ENCODE peak calls at places on chromosomes 2 and 18, in five cellular contexts. E is endothelial cell; W is neural crest cell; C is LNCaP clone FGC; M is CD8-positive, alpha-beta T cell. Q is an unnamed sample.

GRCh38 chr2:213202006-213202405 is 50.6 kb upstream of the IKZF2 start:
- DNase-seq in M (no peak), E (no peak), C (no peak), W (no peak), Q (no peak)

GRCh38 chr2:178070824-178071223 is 1.8 kb downstream of the PDE11A start:
- DNase-seq in E (no peak), M (no peak), C (no peak), W (no peak), Q (no peak)

GRCh38 chr18:79489048-79489899 is 93.5 kb downstream of the NFATC1 start:
- DNase-seq in E (no peak), W (no peak), M (no peak), C (no peak), Q (no peak)

GRCh38 chr2:29921560-29921915 is at the start of gene ALK:
- DNase-seq in C (peak), E (peak), W (peak), M (no peak), Q (peak)

GRCh38 chr18:61980355-61980754 is 87.5 kb upstream of the RNF152 start:
- DNase-seq in C (no peak), E (no peak), W (no peak), M (no peak), Q (no peak)

GRCh38 chr2:197929886-197930227 is 125.5 kb downstream of the PLCL1 start:
- DNase-seq in C (no peak), M (no peak), W (no peak), E (no peak), Q (no peak)

GRCh38 chr18:3966985-3967856 is 487.9 kb downstream of the DLGAP1 start:
- DNase-seq in E (no peak), W (no peak), C (no peak), M (no peak), Q (no peak)

GRCh38 chr18:79048245-79048632 is 21.0 kb upstream of the ATP9B start:
- DNase-seq in W (no peak), C (no peak), M (no peak), E (no peak), Q (no peak)

GRCh38 chr2:189880429-189880828 is 96.2 kb downstream of the PMS1 start:
- DNase-seq in E (no peak), M (no peak), C (no peak), W (no peak), Q (no peak)

GRCh38 chr2:241863021-241863954 is 4.6 kb upstream of the PDCD1 start:
- DNase-seq in C (no peak), M (no peak), E (no peak), W (no peak), Q (no peak)

GRCh38 chr2:210189452-210190143 is 18.4 kb upstream of the KANSL1L start:
- DNase-seq in W (no peak), C (no peak), E (no peak), M (no peak), Q (no peak)

GRCh38 chr2:14750433-14750832 is 117.9 kb downstream of the LRATD1 start:
- DNase-seq in M (no peak), C (no peak), W (no peak), E (no peak), Q (no peak)

GRCh38 chr18:13583567-13584245 is 142.7 kb downstream of the FAM210A start:
- DNase-seq in W (no peak), E (no peak), M (no peak), C (no peak), Q (no peak)

GRCh38 chr18:22223263-22223960 is 54.0 kb downstream of the GATA6 start:
- DNase-seq in W (no peak), C (no peak), E (no peak), M (no peak), Q (no peak)

GRCh38 chr2:124877065-124877671 is 852.1 kb downstream of the CNTNAP5 start:
- DNase-seq in C (no peak), M (no peak), W (no peak), E (no peak), Q (no peak)

GRCh38 chr2:222076978-222077690 is 221.7 kb downstream of the PAX3 start:
- DNase-seq in W (no peak), M (no peak), C (no peak), E (no peak), Q (no peak)
- TF ChIP-seq CTCF in W (no peak), M (no peak), C (no peak), E (no peak), Q (no peak)

GRCh38 chr2:128323501-128323931 is 4.8 kb upstream of the HS6ST1 start:
- DNase-seq in W (no peak), M (peak), E (no peak), C (no peak), Q (no peak)

GRCh38 chr2:128325665-128326181 is 7.1 kb upstream of the HS6ST1 start:
- DNase-seq in M (peak), E (no peak), C (no peak), W (no peak), Q (no peak)

GRCh38 chr2:128324897-128325410 is 6.3 kb upstream of the HS6ST1 start:
- DNase-seq in E (no peak), C (no peak), W (no peak), M (peak), Q (no peak)

GRCh38 chr2:128322651-128323491 is 4.2 kb upstream of the HS6ST1 start:
- DNase-seq in E (no peak), M (peak), C (no peak), W (no peak), Q (no peak)

DNA sequence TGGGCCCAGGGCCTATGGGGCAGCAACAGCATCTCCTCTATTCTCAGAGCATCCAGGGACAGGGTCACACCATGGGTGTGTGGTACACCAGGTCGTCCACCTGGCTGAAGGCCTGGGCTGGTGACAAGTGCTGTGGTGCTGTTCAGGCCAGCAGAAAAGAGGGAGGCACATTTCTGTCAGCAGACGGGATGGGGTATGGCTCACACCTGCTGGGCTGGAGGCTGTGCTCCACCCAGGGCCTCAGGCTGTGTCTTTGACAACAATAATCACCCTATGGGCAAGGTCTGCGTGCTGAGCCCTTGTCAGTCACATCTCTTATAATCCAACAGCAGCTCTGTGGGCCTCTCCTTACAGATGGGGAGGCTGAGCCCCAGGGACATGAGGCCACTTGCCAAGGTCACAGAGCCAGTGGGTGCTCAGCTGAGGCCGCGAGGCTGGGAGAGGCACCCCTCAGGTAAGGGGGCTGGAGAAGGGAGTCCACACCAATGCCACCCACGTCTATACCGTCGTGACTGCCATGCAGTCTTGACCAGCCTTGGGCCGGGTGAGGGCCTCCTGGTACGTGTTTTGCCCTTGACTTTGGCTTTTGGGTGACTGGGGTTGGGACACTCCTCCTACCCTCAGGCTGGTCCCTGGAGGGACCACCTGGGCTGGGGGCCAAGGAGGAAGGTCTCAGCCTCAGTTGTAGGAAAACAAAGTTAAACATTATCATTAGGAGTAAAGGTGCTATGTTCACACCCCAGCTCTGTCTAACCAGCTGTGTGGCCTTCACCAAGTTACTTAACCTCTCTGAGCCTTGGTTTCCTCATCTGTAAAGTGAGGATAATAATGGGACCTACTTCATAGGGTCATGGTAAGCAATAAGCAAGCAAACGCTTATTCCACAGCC is 5.6 kb upstream of the HS6ST1 start:
- DNase-seq in E (no peak), M (peak), W (no peak), C (no peak), Q (no peak)
- TF ChIP-seq CTCF in E (no peak), M (no peak), W (no peak), C (no peak), Q (no peak)

DNA sequence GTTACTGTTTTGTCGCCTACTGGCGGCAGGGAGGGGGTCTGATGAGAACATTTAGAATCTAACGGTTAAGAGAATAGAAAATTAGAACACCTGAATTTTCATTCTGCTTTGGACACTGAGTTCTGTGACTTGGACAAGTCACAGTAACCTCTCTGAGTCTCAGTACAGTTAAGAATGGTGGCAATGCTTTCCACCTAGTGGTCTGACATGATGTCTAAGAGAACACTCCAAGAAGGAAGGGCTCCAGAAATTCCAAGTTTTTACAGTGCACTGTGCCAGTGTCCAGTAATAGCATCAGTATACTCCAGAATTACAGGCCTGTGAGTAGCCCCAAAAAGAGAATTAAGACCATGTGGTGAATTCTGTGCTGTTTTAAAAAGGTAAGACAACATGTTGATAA is 174.1 kb upstream of the ZFP36L2 start:
- DNase-seq in C (no peak), E (no peak), W (no peak), M (no peak), Q (no peak)
- TF ChIP-seq CTCF in C (no peak), E (no peak), W (no peak), M (no peak), Q (no peak)

GRCh38 chr2:18455256-18455862 is 105.1 kb downstream of the RDH14 start:
- DNase-seq in C (no peak), W (no peak), M (no peak), E (peak), Q (no peak)
- TF ChIP-seq CTCF in C (peak), W (no peak), M (no peak), E (no peak), Q (no peak)

DNA sequence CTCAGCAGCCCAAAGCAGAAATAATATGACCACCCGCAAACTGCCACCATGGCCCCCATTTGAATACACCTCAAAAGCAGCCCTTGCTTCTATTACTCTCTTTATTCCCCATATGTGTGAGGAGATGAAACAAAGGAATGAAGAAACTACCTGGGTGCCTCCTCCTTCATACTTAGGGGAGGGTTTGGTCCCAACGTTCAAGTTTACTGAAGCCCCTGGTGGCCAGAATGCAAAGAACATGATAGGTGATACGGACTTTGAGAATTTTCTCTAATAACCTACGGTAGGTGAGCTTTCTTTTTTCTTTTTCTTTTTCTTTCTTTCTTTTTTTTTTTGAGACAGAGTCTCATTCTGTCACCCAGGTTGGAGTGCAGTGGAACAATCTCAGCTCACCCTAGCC is 110.3 kb upstream of the FBXO11 start:
- DNase-seq in W (no peak), M (no peak), C (no peak), E (no peak), Q (no peak)
- TF ChIP-seq CTCF in W (peak), M (no peak), C (no peak), E (peak), Q (no peak)

GRCh38 chr2:169129703-169130243 is 60.4 kb downstream of the DHRS9 start:
- DNase-seq in W (no peak), C (no peak), E (no peak), M (no peak), Q (no peak)

GRCh38 chr2:169136885-169137534 is 67.6 kb downstream of the DHRS9 start:
- DNase-seq in M (no peak), E (no peak), C (no peak), W (no peak), Q (no peak)

GRCh38 chr2:169131587-169132512 is 62.5 kb downstream of the DHRS9 start:
- DNase-seq in E (no peak), C (peak), M (no peak), W (no peak), Q (no peak)
- TF ChIP-seq CTCF in E (peak), C (peak), M (peak), W (peak), Q (peak)

GRCh38 chr2:173288561-173288960 is 66.1 kb upstream of the CDCA7 start:
- DNase-seq in C (no peak), M (no peak), W (no peak), E (no peak), Q (no peak)

GRCh38 chr2:173287594-173287993 is 67.1 kb upstream of the CDCA7 start:
- DNase-seq in C (no peak), W (no peak), M (no peak), E (no peak), Q (no peak)

GRCh38 chr2:173290046-173290445 is 64.6 kb upstream of the CDCA7 start:
- DNase-seq in E (no peak), W (no peak), C (no peak), M (no peak), Q (no peak)

GRCh38 chr2:173282795-173283545 is 71.7 kb upstream of the CDCA7 start:
- DNase-seq in W (no peak), E (no peak), M (no peak), C (no peak), Q (no peak)

DNA sequence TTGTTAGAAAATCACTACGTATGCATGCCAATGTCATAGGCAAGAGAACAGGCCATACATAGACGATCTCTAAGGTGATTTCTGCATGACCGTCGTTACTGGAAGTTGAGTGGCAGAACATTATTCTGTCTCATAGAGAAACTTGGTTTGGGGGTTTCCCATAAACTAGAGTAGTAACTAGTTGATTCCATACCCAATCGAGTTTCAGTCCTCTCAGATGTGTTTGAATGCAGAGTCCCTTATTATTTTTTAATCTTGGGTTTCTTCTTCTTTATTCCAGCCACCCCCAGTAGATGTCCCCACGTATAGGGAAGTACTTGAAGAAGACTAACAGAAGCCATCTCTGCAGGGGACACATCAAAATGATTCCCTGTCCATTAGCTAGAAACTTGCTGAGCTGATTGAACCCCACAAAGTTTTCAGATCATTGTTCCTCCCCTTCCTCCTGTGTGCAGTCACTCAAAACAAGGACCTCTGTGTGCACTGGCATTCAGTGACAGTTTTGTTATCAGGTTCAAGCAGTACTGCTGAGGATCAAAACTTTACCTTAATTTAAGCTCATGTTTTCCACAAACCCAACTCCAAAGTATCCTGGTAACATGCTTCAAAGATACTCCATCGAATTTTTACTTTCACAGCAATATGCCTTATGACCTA is 68.4 kb upstream of the CDCA7 start:
- DNase-seq in W (no peak), E (no peak), C (no peak), M (no peak), Q (no peak)
- TF ChIP-seq CTCF in W (no peak), E (no peak), C (no peak), M (no peak), Q (no peak)

GRCh38 chr2:238015705-238016104 is 45.1 kb upstream of the SCLY start:
- DNase-seq in M (no peak), C (no peak), E (no peak), W (no peak), Q (no peak)
- TF ChIP-seq CTCF in M (no peak), C (peak), E (no peak), W (peak), Q (peak)

DNA sequence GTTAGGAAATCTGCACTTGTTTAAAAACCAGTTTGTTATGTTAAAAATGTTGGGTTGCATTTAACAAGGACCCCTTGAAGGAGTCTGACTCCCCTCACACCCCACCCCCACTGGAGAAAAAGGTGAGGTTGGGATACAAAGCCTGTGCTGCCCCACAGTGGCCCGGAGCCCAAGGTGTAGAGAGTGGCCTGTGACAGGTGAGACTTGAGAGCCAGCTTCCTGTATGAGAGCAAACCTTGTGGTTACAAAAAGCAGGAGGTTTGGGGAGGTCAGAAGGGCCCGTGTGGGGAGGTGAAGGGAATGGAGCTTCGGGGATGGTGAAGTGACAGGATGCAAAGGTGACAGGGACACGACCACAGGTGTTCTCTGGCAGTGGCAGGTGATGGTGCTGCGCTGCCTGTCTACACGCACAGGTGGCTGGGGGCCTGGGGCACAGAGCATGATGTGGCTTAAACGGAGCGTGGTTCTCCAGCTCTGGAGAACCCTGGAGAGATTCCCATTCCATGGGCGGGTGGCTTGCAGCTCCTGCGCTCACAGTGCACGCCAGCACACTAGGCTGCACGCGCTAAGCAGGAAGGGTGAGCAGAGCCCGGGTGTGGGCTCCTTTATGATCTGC is 29.0 kb downstream of the IMPA2 start:
- DNase-seq in C (no peak), M (no peak), W (no peak), E (no peak), Q (no peak)
- TF ChIP-seq CTCF in C (peak), M (no peak), W (no peak), E (no peak), Q (no peak)